ENCODE peak calls at places on chromosome 6, in four cellular contexts. Q is stimulated activated CD4-positive, alpha-beta T cell treated with anti-CD3 and anti-CD28 coated beads, Interleukin-2, amount 100 ng/mL, for 48 hours; H is activated naive CD8-positive, alpha-beta T cell treated with anti-CD3 and anti-CD28 coated beads, Interleukin-2, amount 10 ng/mL, durations not matched to agents 7 days and 5 days; M is endothelial cell. Y is an unnamed sample.

GRCh38 chr6:8387942-8388437 is 47.4 kb downstream of the SLC35B3 start:
- DNase-seq in Q (no peak), H (no peak), M (no peak), Y (no peak)

GRCh38 chr6:131858765-131859490 is 51.1 kb downstream of the ENPP1 start:
- DNase-seq in Q (no peak), H (no peak), M (no peak), Y (no peak)

GRCh38 chr6:37821449-37821848 is 1.9 kb downstream of the ZFAND3 start:
- DNase-seq in Q (no peak), H (no peak), M (no peak), Y (no peak)

GRCh38 chr6:70956191-70956450 is 739 bp downstream of the B3GAT2 start:
- DNase-seq in Q (no peak), H (no peak), M (no peak), Y (no peak)

GRCh38 chr6:151390276-151391020 is 911 bp downstream of the ZBTB2 start:
- DNase-seq in Q (peak; percentile 96), H (peak; percentile 99), M (peak; percentile 98), Y (peak; percentile 99)

GRCh38 chr6:132790450-132790849 is 8.0 kb downstream of the SLC18B1 start:
- DNase-seq in Q (no peak), H (no peak), M (no peak), Y (no peak)

GRCh38 chr6:44169154-44169553 is 10.5 kb downstream of the CAPN11 start:
- DNase-seq in Q (no peak), H (no peak), M (no peak), Y (no peak)

GRCh38 chr6:130161627-130162404 is 60.9 kb downstream of the SAMD3 start:
- DNase-seq in Q (no peak), H (no peak), M (no peak), Y (no peak)

GRCh38 chr6:105250523-105250922 is 70.7 kb upstream of the POPDC3 start:
- DNase-seq in Q (no peak), H (no peak), M (no peak), Y (no peak)

GRCh38 chr6:73797861-73798260 is 101.9 kb downstream of the CD109 start:
- DNase-seq in Q (no peak), H (no peak), M (no peak), Y (no peak)

GRCh38 chr6:32436995-32437836 is 2.5 kb upstream of the HLA-DRA start:
- DNase-seq in Q (no peak), H (no peak), M (no peak), Y (no peak)

GRCh38 chr6:33993653-33994052 is 152.2 kb downstream of the GRM4 start:
- DNase-seq in Q (no peak), H (no peak), M (no peak), Y (no peak)

GRCh38 chr6:123829302-123829953 is 25.8 kb downstream of the NKAIN2 start:
- DNase-seq in Q (no peak), H (no peak), M (no peak), Y (no peak)

GRCh38 chr6:125325586-125325985 is 23.8 kb upstream of the HDDC2 start:
- DNase-seq in Q (no peak), H (no peak), M (no peak), Y (no peak)

GRCh38 chr6:45587229-45588060 is 209.7 kb upstream of the SUPT3H start:
- DNase-seq in Q (no peak), H (no peak), M (no peak), Y (no peak)

GRCh38 chr6:111980979-111981378 is 72.9 kb upstream of the CCN6 start:
- DNase-seq in Q (no peak), H (no peak), M (no peak), Y (no peak)

GRCh38 chr6:119110601-119111548 is 32.4 kb upstream of the FAM184A start:
- DNase-seq in Q (peak; percentile 37), H (no peak), M (peak; percentile 59), Y (no peak)

GRCh38 chr6:41370488-41371111 is 35.2 kb downstream of the NCR2 start:
- DNase-seq in Q (no peak), H (no peak), M (no peak), Y (no peak)

GRCh38 chr6:130215526-130215925 is 7.2 kb downstream of the SAMD3 start:
- DNase-seq in Q (no peak), H (no peak), M (no peak), Y (no peak)

GRCh38 chr6:30685157-30685976 is 1.1 kb downstream of the PPP1R18 start:
- DNase-seq in Q (no peak), H (peak; percentile 60), M (peak; percentile 29), Y (no peak)

GRCh38 chr6:56984374-56984773 is 29.5 kb downstream of the BEND6 start:
- DNase-seq in Q (no peak), H (no peak), M (no peak), Y (no peak)

Y was measured in upper lobe of right lung.